ENCODE peak calls at places on chromosomes 2 and 18, in six cellular contexts. F is MG63; M is naive thymus-derived CD8-positive, alpha-beta T cell; N is cerebellum; E is heart left ventricle; K is CD8-positive, alpha-beta memory T cell. C is an unnamed sample.

GRCh38 chr18:79950440-79951341 is 762 bp downstream of the SLC66A2 start:
- DNase-seq in F (peak), M (no peak), N (peak), E (no peak), K (peak), C (no peak)

GRCh38 chr2:39266139-39266805 is 22.5 kb upstream of the CDKL4 start:
- DNase-seq in E (no peak), F (no peak), M (no peak), K (no peak), N (no peak), C (no peak)

GRCh38 chr2:68193774-68194372 is 36.2 kb downstream of the PNO1 start:
- DNase-seq in F (no peak), N (no peak), M (no peak), K (no peak), E (no peak), C (no peak)

GRCh38 chr2:33292063-33292462 is 184.4 kb upstream of the RASGRP3 start:
- DNase-seq in F (no peak), M (no peak), N (no peak), K (no peak), E (no peak), C (no peak)

GRCh38 chr2:181178823-181179412 is 198.5 kb downstream of the UBE2E3 start:
- DNase-seq in E (no peak), K (no peak), M (peak), N (no peak), F (no peak), C (no peak)

GRCh38 chr2:72579595-72580180 is 246.1 kb downstream of the EXOC6B start:
- DNase-seq in N (peak), E (no peak), K (peak), M (no peak), F (no peak), C (no peak)

GRCh38 chr2:228474466-228474865 is 293.0 kb upstream of the SPHKAP start:
- DNase-seq in F (no peak), N (no peak), E (no peak), M (no peak), K (no peak), C (no peak)

GRCh38 chr18:9642799-9643445 is 28.6 kb upstream of the PPP4R1 start:
- DNase-seq in F (peak), E (no peak), M (no peak), K (no peak), N (no peak), C (no peak)

GRCh38 chr18:13502585-13502984 is 223.8 kb downstream of the FAM210A start:
- DNase-seq in E (peak), F (no peak), N (no peak), K (no peak), M (no peak), C (no peak)

GRCh38 chr2:53130441-53130943 is 637.1 kb upstream of the CHAC2 start:
- DNase-seq in M (no peak), F (no peak), K (no peak), E (no peak), N (no peak), C (no peak)